ENCODE peak calls at places on chromosomes 2 and 18, in four cellular contexts. One of them, this sample, is unnamed.

GRCh38 chr2:134194519-134194918 is 59.4 kb upstream of the MGAT5 start:
- DNase-seq in NCI-H1694 treated with DMSO at 0.1 percent for 48 hours: no peak
- DNase-seq in HTR-8/SVneo: no peak
- DNase-seq in NCI-H1417: no peak
- DNase-seq in this sample: no peak

GRCh38 chr2:79638943-79639342 is 126.1 kb downstream of the CTNNA2 start:
- DNase-seq in NCI-H1417: no peak
- DNase-seq in NCI-H1694 treated with DMSO at 0.1 percent for 48 hours: no peak
- DNase-seq in HTR-8/SVneo: no peak
- DNase-seq in this sample: no peak

GRCh38 chr2:149422337-149422990 is 92.1 kb downstream of the LYPD6 start:
- DNase-seq in HTR-8/SVneo: no peak
- DNase-seq in NCI-H1417: no peak
- DNase-seq in NCI-H1694 treated with DMSO at 0.1 percent for 48 hours: no peak
- DNase-seq in this sample: no peak

GRCh38 chr18:45503988-45504387 is 111.3 kb upstream of the SLC14A2 start:
- DNase-seq in NCI-H1694 treated with DMSO at 0.1 percent for 48 hours: no peak
- DNase-seq in NCI-H1417: no peak
- DNase-seq in HTR-8/SVneo: no peak
- DNase-seq in this sample: no peak

GRCh38 chr18:9916067-9916684 is 2.4 kb downstream of the VAPA start:
- DNase-seq in NCI-H1694 treated with DMSO at 0.1 percent for 48 hours: no peak
- DNase-seq in HTR-8/SVneo: no peak
- DNase-seq in NCI-H1417: no peak
- DNase-seq in this sample: no peak

GRCh38 chr2:240393831-240394410 is 41.5 kb upstream of the GPC1 start:
- DNase-seq in NCI-H1694 treated with DMSO at 0.1 percent for 48 hours: no peak
- DNase-seq in NCI-H1417: no peak
- DNase-seq in HTR-8/SVneo: no peak
- DNase-seq in this sample: no peak

GRCh38 chr2:104413890-104414289 is 440.0 kb upstream of the POU3F3 start:
- DNase-seq in HTR-8/SVneo: no peak
- DNase-seq in NCI-H1417: no peak
- DNase-seq in NCI-H1694 treated with DMSO at 0.1 percent for 48 hours: no peak
- DNase-seq in this sample: no peak

GRCh38 chr2:128769457-128770142 is 450.9 kb upstream of the HS6ST1 start:
- DNase-seq in HTR-8/SVneo: no peak
- DNase-seq in NCI-H1417: no peak
- DNase-seq in NCI-H1694 treated with DMSO at 0.1 percent for 48 hours: no peak
- DNase-seq in this sample: no peak

GRCh38 chr2:240986787-240987411 is 11.5 kb upstream of the SNED1 start:
- DNase-seq in NCI-H1694 treated with DMSO at 0.1 percent for 48 hours: no peak
- DNase-seq in HTR-8/SVneo: no peak
- DNase-seq in NCI-H1417: no peak
- DNase-seq in this sample: no peak

GRCh38 chr18:13112982-13113381 is 105.6 kb upstream of the LDLRAD4 start:
- DNase-seq in NCI-H1417: no peak
- DNase-seq in NCI-H1694 treated with DMSO at 0.1 percent for 48 hours: no peak
- DNase-seq in HTR-8/SVneo: no peak
- DNase-seq in this sample: peak; percentile 47

GRCh38 chr2:174662459-174662858 is 64.9 kb upstream of the WIPF1 start:
- DNase-seq in HTR-8/SVneo: no peak
- DNase-seq in NCI-H1417: no peak
- DNase-seq in NCI-H1694 treated with DMSO at 0.1 percent for 48 hours: no peak
- DNase-seq in this sample: no peak

GRCh38 chr18:9838144-9838877 is 47.5 kb upstream of the TXNDC2 start:
- DNase-seq in HTR-8/SVneo: no peak
- DNase-seq in NCI-H1694 treated with DMSO at 0.1 percent for 48 hours: no peak
- DNase-seq in NCI-H1417: peak; percentile 40
- DNase-seq in this sample: peak; percentile 21

This sample was measured in NCI-H146.